ENCODE peak calls at places on chromosomes 16 and 17, in seven cellular contexts. V is thoracic aorta, T is glutamatergic neuron, P is choroid plexus epithelial cell, X is natural killer cell, K is astrocyte of the spinal cord, U is A549. L is an unnamed sample.

GRCh38 chr17:29645516-29646051 is 22.9 kb upstream of the CORO6 start:
- DNase-seq in U (no peak), T (no peak), K (peak), V (peak), X (no peak), P (peak), L (no peak)

GRCh38 chr16:61654962-61655361 is 381.3 kb downstream of the CDH8 start:
- DNase-seq in V (no peak), K (no peak), T (no peak), P (no peak), U (no peak), X (no peak), L (no peak)

GRCh38 chr16:68786685-68787418 is 49.8 kb downstream of the CDH1 start:
- DNase-seq in T (no peak), P (peak), U (peak), V (no peak), K (peak), X (no peak), L (peak)

GRCh38 chr17:80122926-80123505 is 21.6 kb downstream of the GAA start:
- DNase-seq in T (no peak), U (no peak), X (no peak), P (no peak), V (no peak), K (no peak), L (no peak)

GRCh38 chr17:28008526-28008925 is 34.0 kb upstream of the NLK start:
- DNase-seq in X (no peak), P (peak), T (no peak), U (peak), V (no peak), K (peak), L (peak)

GRCh38 chr16:10579965-10580918 is at the start of gene EMP2:
- DNase-seq in T (peak), V (peak), K (peak), P (peak), X (no peak), U (peak), L (peak)

GRCh38 chr17:42531455-42532354 is 4.3 kb upstream of the NAGLU start:
- DNase-seq in U (peak), X (peak), V (no peak), T (peak), P (no peak), K (no peak), L (peak)

GRCh38 chr16:53680756-53681155 is 22.9 kb downstream of the RPGRIP1L start:
- DNase-seq in K (no peak), X (no peak), P (peak), V (no peak), U (no peak), T (no peak), L (no peak)

GRCh38 chr17:66747561-66748275 is 87.2 kb upstream of the CACNG5 start:
- DNase-seq in T (peak), V (no peak), X (no peak), K (peak), P (peak), U (no peak), L (no peak)

GRCh38 chr17:62653002-62653830 is 25.7 kb downstream of the MRC2 start:
- DNase-seq in X (peak), K (peak), P (peak), T (peak), U (peak), V (peak), L (no peak)

GRCh38 chr16:50665128-50665878 is 15.8 kb downstream of the SNX20 start:
- DNase-seq in V (no peak), U (peak), T (peak), P (peak), X (peak), K (peak), L (peak)

GRCh38 chr17:3747805-3748204 is 24.1 kb downstream of the HASPIN start:
- DNase-seq in V (no peak), P (no peak), K (no peak), U (no peak), X (no peak), T (no peak), L (no peak)

GRCh38 chr16:30457256-30457655 is 11.6 kb upstream of the SEPHS2 start:
- DNase-seq in T (no peak), K (no peak), X (no peak), P (no peak), U (no peak), V (no peak), L (no peak)

GRCh38 chr17:79980246-79981043 is 55.2 kb downstream of the TBC1D16 start:
- DNase-seq in P (no peak), K (no peak), X (no peak), U (no peak), T (no peak), V (no peak), L (no peak)

GRCh38 chr16:78705694-78706093 is 606.2 kb downstream of the WWOX start:
- DNase-seq in P (peak), T (no peak), U (peak), V (no peak), X (no peak), K (peak), L (no peak)

GRCh38 chr16:81816793-81817210 is 37.7 kb downstream of the PLCG2 start:
- DNase-seq in K (no peak), U (no peak), X (peak), T (no peak), V (no peak), P (no peak), L (no peak)

GRCh38 chr17:33459078-33459940 is 166.2 kb upstream of the ASIC2 start:
- DNase-seq in U (no peak), V (no peak), X (no peak), K (no peak), P (no peak), T (no peak), L (no peak)

GRCh38 chr17:7445011-7445927 is at the start of gene CHRNB1:
- DNase-seq in V (no peak), P (no peak), K (peak), X (no peak), U (peak), T (peak), L (peak)

GRCh38 chr16:80015566-80015965 is 415.0 kb upstream of the MAF start:
- DNase-seq in U (peak), X (no peak), T (no peak), V (no peak), P (peak), K (no peak), L (no peak)

GRCh38 chr17:11278984-11279270 is 37.9 kb downstream of the SHISA6 start:
- DNase-seq in X (no peak), P (no peak), V (no peak), U (no peak), K (no peak), T (no peak), L (no peak)

GRCh38 chr17:71799657-71800056 is 321.2 kb upstream of the SOX9 start:
- DNase-seq in K (no peak), U (no peak), X (no peak), P (no peak), T (no peak), V (no peak), L (no peak)

GRCh38 chr17:28643979-28644781 is 778 bp downstream of the BLTP2 start:
- DNase-seq in U (peak), X (peak), T (peak), P (peak), K (peak), V (no peak), L (peak)

GRCh38 chr16:84759061-84759460 is 59.3 kb downstream of the USP10 start:
- DNase-seq in T (no peak), P (peak), X (no peak), V (no peak), K (no peak), U (no peak), L (no peak)

GRCh38 chr17:4124994-4125393 is 17.8 kb downstream of the ZZEF1 start:
- DNase-seq in U (no peak), T (no peak), X (no peak), P (peak), V (no peak), K (no peak), L (no peak)

GRCh38 chr16:83418565-83418964 is 389.2 kb upstream of the HSBP1 start:
- DNase-seq in X (no peak), P (no peak), V (no peak), U (no peak), K (no peak), T (no peak), L (no peak)

GRCh38 chr17:61314368-61315078 is 85.1 kb upstream of the TBX2 start:
- DNase-seq in U (no peak), T (no peak), X (no peak), V (peak), K (peak), P (peak), L (no peak)
- TF ChIP-seq CTCF in U (no peak), T (no peak), X (no peak), V (peak), K (peak), P (peak), L (no peak)

DNA sequence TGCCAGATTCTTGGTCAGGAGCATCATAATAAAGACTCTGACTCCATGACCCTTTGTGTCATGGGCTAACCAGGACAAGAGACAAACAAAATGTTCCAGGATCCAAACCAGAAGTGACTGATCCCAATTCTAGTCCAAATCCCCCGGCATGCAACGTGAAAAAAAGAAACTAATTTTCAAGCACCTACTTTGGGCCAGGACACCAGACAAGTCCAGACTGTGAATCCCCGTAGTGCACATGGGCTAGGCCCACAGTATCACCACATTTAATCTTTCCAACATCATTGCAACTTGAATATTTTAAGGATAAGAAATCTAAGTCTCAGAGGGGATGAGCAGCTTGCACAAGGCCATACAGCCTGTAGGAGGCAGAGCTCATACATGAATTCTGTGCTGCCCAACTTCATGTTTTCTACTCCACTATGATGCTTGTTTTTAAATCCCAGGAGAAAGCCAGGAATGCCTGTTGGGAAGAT is 365.7 kb downstream of the NPIPA8 start:
- DNase-seq in U (no peak), P (no peak), X (no peak), T (no peak), V (no peak), K (no peak), L (no peak)
- TF ChIP-seq CTCF in U (no peak), P (no peak), X (no peak), T (no peak), V (no peak), K (no peak), L (no peak)

GRCh38 chr17:2070241-2071023 is 15.5 kb downstream of the HIC1 start:
- DNase-seq in T (no peak), P (no peak), U (no peak), K (no peak), X (no peak), V (no peak), L (no peak)
- TF ChIP-seq CTCF in T (no peak), P (no peak), U (no peak), K (no peak), X (no peak), V (no peak), L (no peak)

GRCh38 chr16:74627506-74628220 is 20.7 kb upstream of the GLG1 start:
- DNase-seq in P (peak), K (peak), V (no peak), U (no peak), X (no peak), T (no peak), L (no peak)
- TF ChIP-seq CTCF in P (no peak), K (no peak), V (no peak), U (no peak), X (no peak), T (no peak), L (no peak)

DNA sequence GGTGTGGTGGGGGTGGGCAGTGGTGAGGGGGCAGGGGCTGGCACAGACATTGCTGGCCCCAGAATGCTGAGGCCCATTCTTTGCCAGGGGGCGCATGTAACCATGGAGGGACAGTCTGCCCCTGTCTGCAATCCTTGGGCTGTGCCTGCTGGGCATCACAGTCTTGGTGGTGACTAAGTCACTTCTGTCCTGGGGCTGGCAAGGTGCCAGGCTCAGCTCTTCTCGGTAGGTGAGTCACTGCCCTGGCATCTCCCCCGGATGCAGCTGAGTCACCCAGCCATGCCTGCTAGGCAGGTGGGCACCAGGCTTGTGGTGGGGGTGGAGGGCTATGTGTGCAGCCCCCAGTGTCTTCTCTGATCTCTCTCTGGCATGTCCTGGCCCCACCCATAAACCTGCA is 5.6 kb downstream of the RARA start:
- DNase-seq in U (peak), X (peak), V (peak), T (peak), P (peak), K (peak), L (no peak)
- TF ChIP-seq CTCF in U (peak), X (no peak), V (no peak), T (no peak), P (no peak), K (no peak), L (no peak)

DNA sequence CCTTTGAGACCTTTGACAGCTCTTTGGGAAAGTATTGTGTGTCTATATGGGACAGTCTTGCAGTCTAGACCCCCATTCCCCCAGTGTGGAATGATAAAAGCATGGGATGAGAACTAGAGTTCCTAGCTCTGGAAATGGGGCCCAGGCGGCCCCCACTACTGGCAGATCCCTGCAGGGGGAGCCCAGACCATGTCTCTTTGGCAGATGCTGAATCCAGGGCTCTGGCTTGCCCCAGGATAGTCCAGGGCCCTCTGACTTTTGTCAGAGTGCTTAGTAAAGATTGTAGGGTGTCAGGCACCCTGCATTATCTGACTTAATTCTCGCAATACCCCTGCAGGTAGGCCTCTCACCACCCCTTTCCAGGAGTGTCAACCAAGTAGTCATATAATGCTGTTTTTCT is 8.3 kb downstream of the ALKBH5 start:
- DNase-seq in P (no peak), K (no peak), U (no peak), V (no peak), X (no peak), T (no peak), L (no peak)
- TF ChIP-seq CTCF in P (peak), K (peak), U (peak), V (no peak), X (no peak), T (no peak), L (peak)

GRCh38 chr17:47188799-47189731 is at the start of gene CDC27:
- DNase-seq in T (peak), K (peak), V (peak), X (peak), P (peak), U (peak), L (peak)
- TF ChIP-seq CTCF in T (no peak), K (no peak), V (no peak), X (no peak), P (no peak), U (no peak), L (no peak)

GRCh38 chr16:57627184-57627871 is 1.1 kb upstream of the ADGRG1 start:
- DNase-seq in V (no peak), P (peak), K (peak), U (peak), T (peak), X (no peak), L (no peak)
- TF ChIP-seq CTCF in V (no peak), P (peak), K (peak), U (no peak), T (no peak), X (no peak), L (peak)

GRCh38 chr17:82876602-82877391 is 37.0 kb upstream of the ZNF750 start:
- DNase-seq in P (peak), V (no peak), K (peak), X (no peak), U (no peak), T (peak), L (peak)

GRCh38 chr17:82875418-82875856 is 35.6 kb upstream of the ZNF750 start:
- DNase-seq in T (no peak), V (no peak), K (no peak), P (no peak), U (no peak), X (no peak), L (peak)

GRCh38 chr17:82874011-82874835 is 34.4 kb upstream of the ZNF750 start:
- DNase-seq in K (no peak), V (no peak), P (no peak), T (no peak), X (no peak), U (no peak), L (no peak)

GRCh38 chr17:82878545-82878944 is 38.7 kb upstream of the ZNF750 start:
- DNase-seq in V (no peak), X (no peak), T (no peak), P (no peak), U (no peak), K (no peak), L (no peak)

DNA sequence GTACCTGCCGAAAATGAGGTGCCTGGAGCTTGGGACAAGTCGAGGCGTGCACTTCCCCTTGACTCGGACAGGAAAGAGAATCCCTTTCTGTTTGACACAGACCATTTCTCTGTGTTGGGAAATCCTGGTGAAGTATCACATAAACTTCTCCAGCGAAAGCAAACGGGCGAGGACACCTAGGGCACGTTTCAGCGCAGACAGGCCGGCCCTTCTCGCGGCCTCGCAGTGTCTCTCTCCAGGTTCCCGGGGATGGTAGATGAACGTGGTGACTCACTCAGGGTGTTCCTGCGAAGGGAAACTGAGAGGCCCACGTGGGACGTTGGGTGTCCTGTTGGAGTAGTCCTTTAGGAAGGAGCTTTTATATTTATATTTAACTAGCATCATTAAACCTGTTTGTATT is 36.3 kb upstream of the ZNF750 start:
- DNase-seq in T (no peak), X (no peak), U (no peak), V (no peak), P (peak), K (peak), L (no peak)
- TF ChIP-seq CTCF in T (no peak), X (no peak), U (no peak), V (no peak), P (no peak), K (no peak), L (no peak)

DNA sequence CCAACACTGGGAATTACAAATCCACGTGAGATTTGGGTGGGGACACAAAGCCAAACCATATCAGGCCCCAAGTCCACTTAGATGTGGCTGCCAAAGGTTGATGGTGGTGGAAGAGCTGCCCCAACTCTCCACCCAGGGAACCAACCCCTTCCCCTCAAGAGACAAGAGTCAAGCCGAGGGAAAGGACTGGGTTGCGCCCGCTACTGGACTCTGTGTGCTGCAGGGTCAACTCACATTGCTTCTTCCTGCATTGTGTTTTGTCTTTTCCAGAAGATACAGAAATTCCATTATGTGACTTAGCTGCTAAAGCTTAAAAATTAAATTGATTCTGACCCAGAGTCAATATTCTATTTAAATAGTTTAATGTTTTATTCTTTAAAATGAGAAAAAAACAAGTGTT is 58.5 kb downstream of the ADAMTS18 start:
- DNase-seq in V (no peak), P (no peak), U (peak), X (no peak), K (no peak), T (no peak), L (no peak)
- TF ChIP-seq CTCF in V (no peak), P (peak), U (peak), X (no peak), K (no peak), T (no peak), L (no peak)